ENCODE peak calls at places on chromosomes 6 and 20, in seven cellular contexts. One of them, this sample, is unnamed.

GRCh38 chr20:2873747-2874041 is 413 bp downstream of the PTPRA start:
- DNase-seq in transverse colon: peak
- DNase-seq in dorsolateral prefrontal cortex: peak
- DNase-seq in spleen: peak
- DNase-seq in heart right ventricle: peak
- DNase-seq in cardiac muscle cell: peak
- DNase-seq in GM23248: peak
- DNase-seq in this sample: peak

GRCh38 chr20:22924949-22925612 is 110.0 kb upstream of the SSTR4 start:
- DNase-seq in transverse colon: no peak
- DNase-seq in GM23248: no peak
- DNase-seq in cardiac muscle cell: no peak
- DNase-seq in heart right ventricle: peak
- DNase-seq in spleen: no peak
- DNase-seq in dorsolateral prefrontal cortex: no peak
- DNase-seq in this sample: no peak

GRCh38 chr6:105196076-105196475 is 16.3 kb upstream of the POPDC3 start:
- DNase-seq in spleen: no peak
- DNase-seq in heart right ventricle: no peak
- DNase-seq in transverse colon: no peak
- DNase-seq in GM23248: peak
- DNase-seq in dorsolateral prefrontal cortex: no peak
- DNase-seq in cardiac muscle cell: no peak
- DNase-seq in this sample: no peak

GRCh38 chr20:58713801-58714339 is 21.3 kb downstream of the NPEPL1 start:
- DNase-seq in transverse colon: peak
- DNase-seq in GM23248: no peak
- DNase-seq in spleen: peak
- DNase-seq in cardiac muscle cell: no peak
- DNase-seq in dorsolateral prefrontal cortex: no peak
- DNase-seq in heart right ventricle: no peak
- DNase-seq in this sample: peak

GRCh38 chr6:41647061-41647511 is 8.8 kb downstream of the MDFI start:
- DNase-seq in GM23248: no peak
- DNase-seq in transverse colon: no peak
- DNase-seq in heart right ventricle: no peak
- DNase-seq in dorsolateral prefrontal cortex: no peak
- DNase-seq in cardiac muscle cell: no peak
- DNase-seq in spleen: no peak
- DNase-seq in this sample: peak

GRCh38 chr20:37151529-37151928 is 27.6 kb upstream of the RPN2 start:
- DNase-seq in dorsolateral prefrontal cortex: no peak
- DNase-seq in transverse colon: no peak
- DNase-seq in cardiac muscle cell: no peak
- DNase-seq in heart right ventricle: no peak
- DNase-seq in GM23248: no peak
- DNase-seq in spleen: no peak
- DNase-seq in this sample: no peak

GRCh38 chr6:28211840-28212509 is 13.1 kb upstream of the ZSCAN9 start:
- DNase-seq in dorsolateral prefrontal cortex: no peak
- DNase-seq in cardiac muscle cell: no peak
- DNase-seq in heart right ventricle: no peak
- DNase-seq in spleen: no peak
- DNase-seq in transverse colon: no peak
- DNase-seq in GM23248: no peak
- DNase-seq in this sample: no peak

GRCh38 chr20:791056-791455 is 22.8 kb upstream of the SLC52A3 start:
- DNase-seq in transverse colon: no peak
- DNase-seq in heart right ventricle: no peak
- DNase-seq in dorsolateral prefrontal cortex: no peak
- DNase-seq in spleen: no peak
- DNase-seq in cardiac muscle cell: no peak
- DNase-seq in GM23248: no peak
- DNase-seq in this sample: no peak

GRCh38 chr6:31094389-31094881 is 17.9 kb downstream of the C6orf15 start:
- DNase-seq in dorsolateral prefrontal cortex: no peak
- DNase-seq in transverse colon: peak
- DNase-seq in heart right ventricle: no peak
- DNase-seq in spleen: peak
- DNase-seq in cardiac muscle cell: no peak
- DNase-seq in GM23248: peak
- DNase-seq in this sample: no peak

GRCh38 chr20:10670521-10671220 is 3.1 kb downstream of the JAG1 start:
- DNase-seq in heart right ventricle: peak
- DNase-seq in spleen: no peak
- DNase-seq in transverse colon: no peak
- DNase-seq in dorsolateral prefrontal cortex: no peak
- DNase-seq in cardiac muscle cell: peak
- DNase-seq in GM23248: no peak
- DNase-seq in this sample: no peak

GRCh38 chr6:155883334-155883731 is 427.7 kb upstream of the NOX3 start:
- DNase-seq in dorsolateral prefrontal cortex: no peak
- DNase-seq in heart right ventricle: no peak
- DNase-seq in transverse colon: no peak
- DNase-seq in GM23248: no peak
- DNase-seq in cardiac muscle cell: no peak
- DNase-seq in spleen: no peak
- DNase-seq in this sample: no peak

GRCh38 chr6:139189665-139190064 is 54.8 kb downstream of the HECA start:
- DNase-seq in GM23248: no peak
- DNase-seq in heart right ventricle: no peak
- DNase-seq in cardiac muscle cell: no peak
- DNase-seq in transverse colon: no peak
- DNase-seq in dorsolateral prefrontal cortex: no peak
- DNase-seq in spleen: no peak
- DNase-seq in this sample: no peak

GRCh38 chr6:31400467-31401289 is 2.7 kb upstream of the MICA start:
- DNase-seq in dorsolateral prefrontal cortex: peak
- DNase-seq in heart right ventricle: peak
- DNase-seq in transverse colon: peak
- DNase-seq in GM23248: peak
- DNase-seq in spleen: peak
- DNase-seq in cardiac muscle cell: peak
- DNase-seq in this sample: peak

GRCh38 chr6:38876470-38876869 is 161.4 kb downstream of the DNAH8 start:
- DNase-seq in GM23248: no peak
- DNase-seq in spleen: no peak
- DNase-seq in transverse colon: peak
- DNase-seq in heart right ventricle: no peak
- DNase-seq in cardiac muscle cell: no peak
- DNase-seq in dorsolateral prefrontal cortex: no peak
- DNase-seq in this sample: no peak

GRCh38 chr6:166206066-166206465 is 38.4 kb upstream of the TBXT start:
- DNase-seq in GM23248: peak
- DNase-seq in spleen: no peak
- DNase-seq in transverse colon: no peak
- DNase-seq in cardiac muscle cell: no peak
- DNase-seq in heart right ventricle: no peak
- DNase-seq in dorsolateral prefrontal cortex: no peak
- DNase-seq in this sample: no peak

DNA sequence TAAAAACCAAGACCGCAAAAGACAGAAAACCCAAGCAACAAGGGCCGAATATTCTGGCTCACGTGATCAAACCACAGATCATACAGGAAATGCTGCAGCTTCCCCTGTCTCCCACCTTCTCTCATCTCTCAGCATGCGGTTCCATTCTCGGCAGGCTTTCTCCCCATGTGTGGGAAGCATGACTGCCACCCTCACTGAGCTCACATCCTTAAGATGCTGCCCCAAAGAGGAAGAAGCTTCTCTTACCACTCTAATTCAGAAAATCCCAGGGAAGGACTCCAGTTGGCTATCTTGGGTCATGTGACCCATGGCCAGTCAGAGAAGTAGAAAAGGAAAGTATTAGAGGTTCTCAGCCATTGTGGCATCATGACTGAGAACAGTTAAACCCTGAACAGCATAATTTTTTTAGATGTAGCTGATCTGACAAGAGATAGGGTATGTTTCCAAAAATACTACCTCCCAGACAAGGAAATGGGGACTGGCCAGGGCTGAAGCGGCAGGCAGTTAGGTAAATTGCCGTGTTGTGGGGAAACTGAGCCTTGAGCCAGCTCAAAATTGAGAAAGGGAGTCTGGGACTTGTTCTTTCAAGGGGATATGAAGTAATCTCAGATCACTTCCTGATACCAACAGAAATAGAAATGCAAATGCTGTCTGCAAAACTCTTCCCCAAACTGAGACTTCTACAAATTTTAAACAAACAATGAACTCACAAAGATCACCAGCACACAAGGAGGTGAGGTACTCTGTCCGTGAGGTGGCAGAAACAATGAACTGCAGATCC is 37.1 kb upstream of the GRM4 start:
- DNase-seq in dorsolateral prefrontal cortex: no peak
- DNase-seq in cardiac muscle cell: no peak
- DNase-seq in heart right ventricle: no peak
- DNase-seq in transverse colon: peak
- DNase-seq in spleen: peak
- DNase-seq in GM23248: no peak
- DNase-seq in this sample: peak
- H3K4me3 ChIP-seq in dorsolateral prefrontal cortex: no peak
- H3K4me3 ChIP-seq in cardiac muscle cell: no peak
- H3K4me3 ChIP-seq in heart right ventricle: no peak
- H3K4me3 ChIP-seq in transverse colon: no peak
- H3K4me3 ChIP-seq in spleen: no peak
- H3K4me3 ChIP-seq in GM23248: no peak
- H3K4me3 ChIP-seq in this sample: no peak

DNA sequence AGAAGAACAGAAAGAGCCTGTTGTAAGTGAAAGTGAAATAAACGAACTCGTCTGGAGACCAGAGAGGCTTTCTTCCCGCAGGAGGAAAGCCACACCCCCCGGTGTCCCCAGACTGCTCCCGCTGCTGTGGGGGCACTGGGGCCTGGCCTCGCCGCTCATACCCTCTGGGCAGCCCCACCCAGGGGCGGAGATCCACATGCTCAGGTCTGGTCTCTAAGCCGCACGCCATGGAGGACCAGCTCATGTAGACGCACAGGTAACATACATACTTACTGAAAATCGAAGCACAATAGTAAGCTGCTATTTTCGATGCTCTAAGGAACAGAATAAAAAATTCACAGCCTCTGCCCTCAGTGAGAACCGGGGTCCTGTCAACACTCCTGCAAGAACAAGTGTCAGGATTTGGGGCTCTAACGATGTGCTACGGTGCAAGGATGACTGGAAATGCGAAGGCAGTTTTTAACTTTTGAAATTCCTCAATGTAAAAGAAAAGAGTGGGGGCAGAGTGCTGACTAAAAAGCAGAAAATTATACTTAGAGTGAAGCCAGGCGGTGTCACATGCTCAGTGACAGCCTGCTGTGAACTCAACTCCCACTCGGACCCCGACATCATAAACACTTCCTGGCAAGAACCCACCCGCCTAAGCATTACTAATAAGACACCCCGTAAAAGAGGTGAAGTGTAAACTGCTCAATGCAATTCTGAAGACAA is 110.5 kb downstream of the IRF4 start:
- DNase-seq in heart right ventricle: no peak
- DNase-seq in dorsolateral prefrontal cortex: no peak
- DNase-seq in cardiac muscle cell: no peak
- DNase-seq in GM23248: no peak
- DNase-seq in transverse colon: peak
- DNase-seq in spleen: peak
- DNase-seq in this sample: no peak
- H3K4me3 ChIP-seq in heart right ventricle: no peak
- H3K4me3 ChIP-seq in dorsolateral prefrontal cortex: no peak
- H3K4me3 ChIP-seq in cardiac muscle cell: no peak
- H3K4me3 ChIP-seq in GM23248: no peak
- H3K4me3 ChIP-seq in transverse colon: no peak
- H3K4me3 ChIP-seq in spleen: peak
- H3K4me3 ChIP-seq in this sample: no peak

GRCh38 chr6:158168054-158168303 is at the start of gene SERAC1:
- DNase-seq in spleen: no peak
- DNase-seq in dorsolateral prefrontal cortex: no peak
- DNase-seq in GM23248: no peak
- DNase-seq in transverse colon: no peak
- DNase-seq in heart right ventricle: no peak
- DNase-seq in cardiac muscle cell: no peak
- DNase-seq in this sample: no peak

GRCh38 chr6:158174024-158174423 is 5.9 kb downstream of the GTF2H5 start:
- DNase-seq in transverse colon: no peak
- DNase-seq in cardiac muscle cell: no peak
- DNase-seq in heart right ventricle: no peak
- DNase-seq in dorsolateral prefrontal cortex: no peak
- DNase-seq in spleen: no peak
- DNase-seq in GM23248: no peak
- DNase-seq in this sample: no peak

GRCh38 chr6:158172001-158172400 is 3.9 kb downstream of the GTF2H5 start:
- DNase-seq in transverse colon: no peak
- DNase-seq in cardiac muscle cell: no peak
- DNase-seq in dorsolateral prefrontal cortex: no peak
- DNase-seq in heart right ventricle: no peak
- DNase-seq in GM23248: no peak
- DNase-seq in spleen: no peak
- DNase-seq in this sample: no peak

GRCh38 chr6:158174514-158174913 is 6.4 kb downstream of the GTF2H5 start:
- DNase-seq in GM23248: peak
- DNase-seq in spleen: no peak
- DNase-seq in transverse colon: no peak
- DNase-seq in dorsolateral prefrontal cortex: no peak
- DNase-seq in heart right ventricle: no peak
- DNase-seq in cardiac muscle cell: no peak
- DNase-seq in this sample: peak

GRCh38 chr6:158170656-158171081 is 2.5 kb downstream of the GTF2H5 start:
- DNase-seq in heart right ventricle: no peak
- DNase-seq in cardiac muscle cell: no peak
- DNase-seq in GM23248: peak
- DNase-seq in transverse colon: no peak
- DNase-seq in dorsolateral prefrontal cortex: no peak
- DNase-seq in spleen: no peak
- DNase-seq in this sample: no peak
- H3K4me3 ChIP-seq in heart right ventricle: no peak
- H3K4me3 ChIP-seq in cardiac muscle cell: no peak
- H3K4me3 ChIP-seq in GM23248: peak
- H3K4me3 ChIP-seq in transverse colon: no peak
- H3K4me3 ChIP-seq in dorsolateral prefrontal cortex: no peak
- H3K4me3 ChIP-seq in spleen: no peak
- H3K4me3 ChIP-seq in this sample: no peak

GRCh38 chr6:108163644-108164536 is 1.9 kb upstream of the NR2E1 start:
- DNase-seq in GM23248: peak
- DNase-seq in spleen: no peak
- DNase-seq in dorsolateral prefrontal cortex: no peak
- DNase-seq in cardiac muscle cell: no peak
- DNase-seq in heart right ventricle: no peak
- DNase-seq in transverse colon: no peak
- DNase-seq in this sample: no peak
- H3K4me3 ChIP-seq in GM23248: no peak
- H3K4me3 ChIP-seq in spleen: no peak
- H3K4me3 ChIP-seq in dorsolateral prefrontal cortex: peak
- H3K4me3 ChIP-seq in cardiac muscle cell: no peak
- H3K4me3 ChIP-seq in heart right ventricle: no peak
- H3K4me3 ChIP-seq in transverse colon: no peak
- H3K4me3 ChIP-seq in this sample: no peak